ENCODE peak calls at places on chromosomes 13 and 19, in eight cellular contexts. R is kidney epithelial cell, N is left ventricle myocardium inferior, O is lower leg skin, A is MCF 10A, F is upper lobe of right lung, W is nephron progenitor cell, S is tibial artery. M is an unnamed sample.

GRCh38 chr13:22000191-22000590 is 329.3 kb downstream of the FGF9 start:
- DNase-seq in R (no peak), N (no peak), O (no peak), A (no peak), F (no peak), W (no peak), S (no peak), M (no peak)

GRCh38 chr13:87671824-87672603 is 843 bp downstream of the SLITRK5 start:
- DNase-seq in R (no peak), N (no peak), O (no peak), A (peak), F (peak), W (peak), S (no peak), M (peak)

GRCh38 chr19:41532526-41532925 is 43.4 kb upstream of the CEACAM21 start:
- DNase-seq in R (no peak), N (no peak), O (no peak), A (no peak), F (no peak), W (no peak), S (no peak), M (no peak)

GRCh38 chr13:113034451-113035208 is 65.6 kb downstream of the MCF2L start:
- DNase-seq in R (no peak), N (no peak), O (peak), A (peak), F (no peak), W (peak), S (peak), M (peak)

GRCh38 chr13:30119476-30119875 is 187.9 kb downstream of the KATNAL1 start:
- DNase-seq in R (peak), N (no peak), O (no peak), A (peak), F (no peak), W (no peak), S (no peak), M (no peak)

GRCh38 chr19:35395762-35396199 is 24.9 kb downstream of the GPR42 start:
- DNase-seq in R (no peak), N (no peak), O (no peak), A (no peak), F (no peak), W (no peak), S (no peak), M (no peak)

GRCh38 chr19:19602136-19602712 is 16.3 kb downstream of the PBX4 start:
- DNase-seq in R (no peak), N (no peak), O (no peak), A (peak), F (no peak), W (no peak), S (no peak), M (no peak)

GRCh38 chr19:5832049-5832448 is 7.5 kb downstream of the FUT6 start:
- DNase-seq in R (no peak), N (no peak), O (no peak), A (no peak), F (no peak), W (no peak), S (no peak), M (no peak)

GRCh38 chr13:105087941-105088340 is 1447.5 kb downstream of the EFNB2 start:
- DNase-seq in R (no peak), N (no peak), O (no peak), A (no peak), F (no peak), W (peak), S (no peak), M (no peak)

GRCh38 chr19:1850809-1851544 is 2.7 kb upstream of the REXO1 start:
- DNase-seq in R (no peak), N (no peak), O (no peak), A (no peak), F (no peak), W (no peak), S (no peak), M (no peak)
- TF ChIP-seq CTCF in R (peak), N (peak), O (no peak), A (peak), F (no peak), W (no peak), S (no peak), M (peak)

GRCh38 chr19:14081797-14082674 is 3.5 kb downstream of the C19orf67 start:
- DNase-seq in R (no peak), N (peak), O (peak), A (no peak), F (peak), W (no peak), S (peak), M (no peak)
- TF ChIP-seq CTCF in R (no peak), N (no peak), O (no peak), A (no peak), F (no peak), W (no peak), S (no peak), M (no peak)

DNA sequence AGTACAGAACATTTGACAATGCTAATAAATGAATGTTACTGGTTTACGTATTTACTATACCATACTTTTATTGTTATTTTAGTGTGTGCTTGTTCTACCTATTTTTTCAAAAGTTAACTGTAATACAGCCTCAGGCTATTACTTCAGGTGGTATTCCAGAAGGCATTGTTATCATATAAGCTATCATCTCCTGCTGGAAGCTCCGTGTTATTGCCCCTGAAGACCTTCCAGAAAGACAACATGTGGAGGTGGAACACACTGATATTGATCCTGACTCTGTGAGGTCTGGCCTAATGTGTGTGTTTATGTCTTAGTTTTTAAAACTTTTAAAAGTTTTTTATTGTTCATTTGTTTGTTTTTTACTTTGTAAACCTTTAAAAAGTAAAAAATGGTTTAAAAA is 509.8 kb upstream of the SPRY2 start:
- DNase-seq in R (no peak), N (no peak), O (no peak), A (no peak), F (no peak), W (no peak), S (no peak), M (no peak)
- TF ChIP-seq CTCF in R (no peak), N (no peak), O (no peak), A (no peak), F (no peak), W (no peak), S (no peak), M (no peak)

GRCh38 chr13:46679369-46680180 is 117.4 kb downstream of the ESD start:
- DNase-seq in R (no peak), N (no peak), O (no peak), A (no peak), F (no peak), W (no peak), S (no peak), M (no peak)
- TF ChIP-seq CTCF in R (peak), N (peak), O (no peak), A (no peak), F (no peak), W (no peak), S (no peak), M (no peak)

GRCh38 chr19:45677351-45678230 is 9.6 kb downstream of the GIPR start:
- DNase-seq in R (peak), N (peak), O (peak), A (peak), F (peak), W (peak), S (peak), M (peak)
- TF ChIP-seq CTCF in R (peak), N (no peak), O (no peak), A (no peak), F (no peak), W (no peak), S (no peak), M (no peak)

DNA sequence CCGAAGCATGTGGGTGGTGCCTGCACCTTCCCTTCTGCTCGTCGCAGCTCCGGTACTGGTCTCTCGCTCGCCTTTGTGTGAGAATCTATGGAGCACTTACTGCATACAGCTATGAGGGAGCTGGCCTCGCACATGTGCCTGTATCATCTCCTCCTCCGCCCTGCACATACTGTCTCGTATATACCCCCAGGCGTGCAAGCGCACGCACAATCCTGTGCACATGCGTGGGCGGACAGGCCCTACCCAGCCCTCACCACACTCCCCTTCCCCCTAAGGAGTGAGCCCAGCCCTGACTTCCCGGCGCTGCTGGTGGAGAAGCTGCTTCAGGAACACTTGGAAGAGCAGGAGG is 8.7 kb downstream of the PIK3R2 start:
- DNase-seq in R (no peak), N (no peak), O (no peak), A (no peak), F (no peak), W (no peak), S (no peak), M (no peak)
- TF ChIP-seq CTCF in R (no peak), N (peak), O (no peak), A (no peak), F (no peak), W (no peak), S (no peak), M (peak)

M was measured in mesothelial cell of epicardium.